ENCODE peak calls at places on chromosomes 5 and 9, in six cellular contexts. B is left lung; Z is neural progenitor cell; S is CD4-positive, alpha-beta memory T cell; T is heart right ventricle; L is HCT116. U is an unnamed sample.

GRCh38 chr5:38666668-38667498 is 110.4 kb upstream of the LIFR start:
- DNase-seq in B (peak), Z (peak), S (no peak), T (peak), L (peak), U (no peak)

GRCh38 chr9:20552874-20553624 is 69.2 kb downstream of the MLLT3 start:
- DNase-seq in B (no peak), Z (no peak), S (no peak), T (no peak), L (no peak), U (no peak)

GRCh38 chr9:138103824-138104206 is 226.2 kb downstream of the CACNA1B start:
- DNase-seq in B (no peak), Z (no peak), S (no peak), T (no peak), L (no peak), U (no peak)

GRCh38 chr9:93896496-93897033 is 58.6 kb downstream of the BARX1 start:
- DNase-seq in B (no peak), Z (no peak), S (no peak), T (no peak), L (no peak), U (no peak)

GRCh38 chr5:141135030-141135717 is at the start of gene PCDHB5:
- DNase-seq in B (no peak), Z (peak), S (no peak), T (peak), L (no peak), U (peak)

GRCh38 chr9:129421371-129421770 is 199.5 kb downstream of the C9orf50 start:
- DNase-seq in B (no peak), Z (no peak), S (no peak), T (no peak), L (no peak), U (no peak)

GRCh38 chr9:92190536-92190790 is 75.2 kb upstream of the SPTLC1 start:
- DNase-seq in B (no peak), Z (no peak), S (no peak), T (no peak), L (no peak), U (no peak)

GRCh38 chr5:72145351-72145750 is 38.1 kb downstream of the MAP1B start:
- DNase-seq in B (no peak), Z (no peak), S (no peak), T (no peak), L (no peak), U (no peak)

GRCh38 chr9:88954073-88954472 is 37.2 kb upstream of the S1PR3 start:
- DNase-seq in B (no peak), Z (no peak), S (no peak), T (no peak), L (no peak), U (no peak)

GRCh38 chr9:18238254-18238653 is 235.7 kb upstream of the ADAMTSL1 start:
- DNase-seq in B (no peak), Z (no peak), S (no peak), T (no peak), L (no peak), U (no peak)

GRCh38 chr9:86637515-86637914 is 283.3 kb upstream of the TUT7 start:
- DNase-seq in B (no peak), Z (peak), S (no peak), T (peak), L (no peak), U (no peak)

GRCh38 chr5:133362438-133362837 is 249.9 kb downstream of the FSTL4 start:
- DNase-seq in B (no peak), Z (no peak), S (no peak), T (no peak), L (no peak), U (no peak)

GRCh38 chr5:120039111-120039510 is 409.8 kb downstream of the FAM170A start:
- DNase-seq in B (no peak), Z (no peak), S (no peak), T (no peak), L (no peak), U (no peak)

GRCh38 chr5:1021136-1021968 is 12.8 kb downstream of the NKD2 start:
- DNase-seq in B (no peak), Z (no peak), S (no peak), T (no peak), L (no peak), U (no peak)

GRCh38 chr9:94853887-94854286 is 127.4 kb downstream of the AOPEP start:
- DNase-seq in B (no peak), Z (no peak), S (no peak), T (no peak), L (peak), U (no peak)

GRCh38 chr5:56638768-56639238 is 176.5 kb upstream of the MAP3K1 start:
- DNase-seq in B (no peak), Z (no peak), S (peak), T (no peak), L (no peak), U (no peak)
- H3K27ac ChIP-seq in B (no peak), Z (no peak), S (peak), T (no peak), L (no peak), U (no peak)

DNA sequence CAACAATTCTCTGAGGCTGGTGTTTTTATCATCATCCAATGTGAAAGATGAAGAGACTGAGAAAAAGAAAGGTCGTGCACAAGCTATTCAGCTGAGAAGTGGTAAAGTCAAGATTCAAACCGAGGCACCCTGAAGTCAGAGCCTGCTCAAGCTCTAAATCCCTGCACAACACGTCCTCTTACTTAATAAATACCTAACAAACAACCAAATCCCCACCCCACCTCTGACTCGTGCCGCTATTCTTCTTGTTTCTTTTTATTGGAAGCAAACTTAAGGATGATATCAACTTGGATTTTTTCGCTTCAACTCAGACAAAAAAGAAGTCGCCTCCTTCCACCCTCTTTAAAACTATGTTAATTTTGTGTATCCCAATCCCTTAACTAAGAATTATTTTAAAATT is 140.2 kb downstream of the CEP120 start:
- DNase-seq in B (no peak), Z (peak), S (no peak), T (no peak), L (no peak), U (no peak)
- H3K27ac ChIP-seq in B (no peak), Z (no peak), S (no peak), T (no peak), L (no peak), U (no peak)

GRCh38 chr5:16886366-16886736 is 49.7 kb downstream of the MYO10 start:
- DNase-seq in B (no peak), Z (no peak), S (no peak), T (no peak), L (no peak), U (no peak)
- H3K27ac ChIP-seq in B (no peak), Z (no peak), S (no peak), T (no peak), L (no peak), U (no peak)

GRCh38 chr5:180345781-180346180 is 7.4 kb downstream of the GFPT2 start:
- DNase-seq in B (no peak), Z (no peak), S (no peak), T (no peak), L (no peak), U (no peak)

GRCh38 chr5:180349391-180349790 is 3.7 kb downstream of the GFPT2 start:
- DNase-seq in B (no peak), Z (no peak), S (no peak), T (no peak), L (no peak), U (no peak)

GRCh38 chr5:180348316-180348715 is 4.8 kb downstream of the GFPT2 start:
- DNase-seq in B (no peak), Z (no peak), S (no peak), T (no peak), L (no peak), U (no peak)

GRCh38 chr5:180346358-180346757 is 6.8 kb downstream of the GFPT2 start:
- DNase-seq in B (no peak), Z (no peak), S (no peak), T (no peak), L (no peak), U (no peak)

DNA sequence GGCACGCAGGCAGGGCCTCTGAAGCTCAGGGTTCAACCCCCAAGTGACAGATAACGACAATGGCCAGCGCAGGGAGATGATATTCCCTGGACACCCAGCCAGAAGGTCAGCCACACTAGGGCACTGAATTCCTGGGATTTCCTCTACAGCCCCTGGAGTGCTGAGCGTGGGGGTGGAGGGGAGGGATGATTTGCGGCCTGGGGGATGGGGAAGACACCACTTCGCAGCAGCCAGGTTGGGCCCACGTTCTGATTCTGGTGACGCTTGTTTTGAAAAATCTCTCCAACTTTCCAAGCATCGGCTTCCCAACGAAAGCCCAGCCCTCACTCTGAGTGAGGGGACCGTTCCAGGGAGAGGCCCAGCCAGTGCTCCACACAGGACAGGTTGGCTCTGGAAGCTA is 5.5 kb downstream of the GFPT2 start:
- DNase-seq in B (no peak), Z (no peak), S (no peak), T (no peak), L (no peak), U (no peak)
- H3K27ac ChIP-seq in B (no peak), Z (no peak), S (no peak), T (no peak), L (no peak), U (no peak)

U was measured in substantia nigra.